ENCODE peak calls at places on chromosomes 5 and 9, in nine cellular contexts. J, U, V, A, Y, D, Z, F and S are unnamed samples.

GRCh38 chr9:106820866-106821265 is 42.1 kb upstream of the ZNF462 start:
- DNase-seq in J (no peak), U (no peak), V (no peak), A (no peak), Y (no peak), D (no peak), Z (no peak), F (no peak), S (no peak)

GRCh38 chr5:141843156-141843927 is 34.9 kb downstream of the PCDH1 start:
- DNase-seq in J (no peak), U (no peak), V (no peak), A (no peak), Y (no peak), D (no peak), Z (peak; percentile 64), F (peak; percentile 31), S (no peak)

GRCh38 chr5:54792611-54793404 is 192.6 kb downstream of the ESM1 start:
- DNase-seq in J (no peak), U (no peak), V (no peak), A (no peak), Y (no peak), D (no peak), Z (peak; percentile 43), F (peak; percentile 73), S (no peak)

GRCh38 chr5:15366676-15367391 is 133.1 kb upstream of the FBXL7 start:
- DNase-seq in J (no peak), U (no peak), V (peak; percentile 2), A (no peak), Y (no peak), D (no peak), Z (peak; percentile 91), F (peak; percentile 61), S (no peak)

GRCh38 chr5:93417500-93417899 is 163.5 kb downstream of the NR2F1-AS1 start:
- DNase-seq in J (no peak), U (no peak), V (no peak), A (no peak), Y (no peak), D (no peak), Z (no peak), F (no peak), S (no peak)

GRCh38 chr9:68775003-68775730 is 70.1 kb downstream of the PIP5K1B start:
- DNase-seq in J (no peak), U (no peak), V (no peak), A (no peak), Y (no peak), D (no peak), Z (no peak), F (no peak), S (no peak)

GRCh38 chr9:135604437-135605237 is 34.7 kb downstream of the GLT6D1 start:
- DNase-seq in J (no peak), U (no peak), V (no peak), A (no peak), Y (no peak), D (no peak), Z (no peak), F (no peak), S (no peak)

GRCh38 chr9:128505414-128505765 is 871 bp downstream of the GLE1 start:
- DNase-seq in J (no peak), U (no peak), V (no peak), A (no peak), Y (no peak), D (no peak), Z (no peak), F (peak; percentile 39), S (no peak)

GRCh38 chr9:133493845-133494540 is 15.1 kb upstream of the SLC2A6 start:
- DNase-seq in J (no peak), U (no peak), V (no peak), A (no peak), Y (no peak), D (no peak), Z (no peak), F (no peak), S (no peak)

GRCh38 chr9:35736201-35736633 is 3.8 kb downstream of the CREB3 start:
- DNase-seq in J (peak; percentile 72), U (no peak), V (peak; percentile 82), A (peak; percentile 72), Y (peak; percentile 49), D (peak; percentile 70), Z (peak; percentile 87), F (peak; percentile 91), S (no peak)

GRCh38 chr9:82588801-82589200 is 474.1 kb downstream of the RASEF start:
- DNase-seq in J (no peak), U (no peak), V (no peak), A (no peak), Y (no peak), D (no peak), Z (no peak), F (no peak), S (no peak)

GRCh38 chr9:105978822-105979221 is 284.5 kb downstream of the TMEM38B start:
- DNase-seq in J (no peak), U (no peak), V (no peak), A (no peak), Y (no peak), D (no peak), Z (no peak), F (no peak), S (no peak)

GRCh38 chr5:137737349-137738256 is 1.7 kb upstream of the KLHL3 start:
- DNase-seq in J (no peak), U (no peak), V (no peak), A (no peak), Y (no peak), D (no peak), Z (peak; percentile 98), F (peak; percentile 94), S (no peak)

GRCh38 chr5:39570418-39571027 is 145.7 kb upstream of the DAB2 start:
- DNase-seq in J (peak; percentile 15), U (no peak), V (peak; percentile 65), A (peak; percentile 25), Y (no peak), D (no peak), Z (peak; percentile 61), F (peak; percentile 73), S (no peak)

GRCh38 chr9:5714501-5715401 is 85.8 kb downstream of the RIC1 start:
- DNase-seq in J (no peak), U (no peak), V (no peak), A (peak; percentile 8), Y (no peak), D (no peak), Z (peak; percentile 36), F (peak; percentile 31), S (no peak)

GRCh38 chr5:54628049-54628448 is 110.5 kb downstream of the SNX18 start:
- DNase-seq in J (no peak), U (no peak), V (no peak), A (no peak), Y (no peak), D (no peak), Z (no peak), F (no peak), S (no peak)

GRCh38 chr9:20552874-20553624 is 69.2 kb downstream of the MLLT3 start:
- DNase-seq in J (no peak), U (no peak), V (no peak), A (no peak), Y (no peak), D (no peak), Z (peak; percentile 20), F (peak; percentile 29), S (no peak)

GRCh38 chr9:127159949-127160610 is 37.6 kb upstream of the ANGPTL2 start:
- DNase-seq in J (no peak), U (no peak), V (no peak), A (no peak), Y (no peak), D (no peak), Z (no peak), F (no peak), S (no peak)

GRCh38 chr5:180414176-180414575 is 61.0 kb upstream of the GFPT2 start:
- DNase-seq in J (no peak), U (no peak), V (no peak), A (no peak), Y (no peak), D (no peak), Z (no peak), F (no peak), S (no peak)
- TF ChIP-seq CTCF in J (no peak), U (no peak), V (no peak), A (no peak), Y (no peak), D (no peak), Z (no peak), F (no peak), S (no peak)

DNA sequence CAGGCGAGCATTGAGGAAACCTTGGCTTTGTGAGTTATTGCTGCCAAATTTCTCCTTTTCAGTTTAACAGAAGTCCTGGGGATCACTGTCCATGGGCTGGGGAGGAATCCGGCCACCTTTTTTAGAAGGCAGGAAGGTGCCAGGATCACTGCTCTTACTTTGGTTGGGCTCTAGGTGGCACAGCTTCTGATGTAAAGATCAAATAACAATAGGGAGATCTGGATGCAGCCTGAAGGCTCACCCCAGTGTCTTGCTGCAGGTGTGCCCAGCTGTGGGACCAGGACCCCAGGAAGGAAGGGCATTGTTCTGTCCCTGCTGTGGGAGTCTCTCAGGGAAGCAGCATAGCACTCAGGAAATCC is 69.5 kb downstream of the DAB2IP start:
- DNase-seq in J (no peak), U (no peak), V (no peak), A (no peak), Y (no peak), D (no peak), Z (peak; percentile 21), F (no peak), S (no peak)
- TF ChIP-seq CTCF in J (no peak), U (peak; percentile 8), V (peak; percentile 19), A (no peak), Y (peak; percentile 5), D (no peak), Z (peak; percentile 33), F (no peak), S (no peak)

GRCh38 chr5:74544811-74545210 is 95.7 kb downstream of the ENC1 start:
- DNase-seq in J (no peak), U (no peak), V (no peak), A (no peak), Y (no peak), D (no peak), Z (no peak), F (no peak), S (no peak)

GRCh38 chr5:74540582-74540981 is 99.9 kb downstream of the ENC1 start:
- DNase-seq in J (no peak), U (no peak), V (no peak), A (no peak), Y (no peak), D (no peak), Z (no peak), F (peak; percentile 22), S (no peak)

GRCh38 chr5:74543162-74543995 is 97.1 kb downstream of the ENC1 start:
- DNase-seq in J (no peak), U (peak; percentile 79), V (peak; percentile 99), A (peak; percentile 97), Y (peak; percentile 35), D (no peak), Z (peak; percentile 77), F (peak; percentile 86), S (no peak)

GRCh38 chr5:74541381-74541781 is 99.1 kb downstream of the ENC1 start:
- DNase-seq in J (no peak), U (no peak), V (peak; percentile 38), A (no peak), Y (no peak), D (no peak), Z (no peak), F (no peak), S (no peak)

GRCh38 chr5:74542477-74542876 is 98.1 kb downstream of the ENC1 start:
- DNase-seq in J (no peak), U (no peak), V (no peak), A (peak; percentile 63), Y (no peak), D (no peak), Z (peak; percentile 31), F (no peak), S (no peak)
- TF ChIP-seq CTCF in J (no peak), U (no peak), V (no peak), A (no peak), Y (no peak), D (no peak), Z (no peak), F (no peak), S (no peak)

GRCh38 chr9:89246840-89247239 is 64.2 kb upstream of the CKS2 start:
- DNase-seq in J (no peak), U (no peak), V (no peak), A (no peak), Y (no peak), D (no peak), Z (no peak), F (no peak), S (no peak)
- TF ChIP-seq CTCF in J (no peak), U (no peak), V (no peak), A (no peak), Y (no peak), D (no peak), Z (no peak), F (no peak), S (no peak)